ENCODE peak calls at places on chromosomes 16 and 17, in six cellular contexts. One of them, this sample, is unnamed.

GRCh38 chr16:1116693-1117077 is 20.6 kb upstream of the C1QTNF8 start:
- DNase-seq in foreskin fibroblast: no peak
- DNase-seq in tibial artery: no peak
- DNase-seq in T-helper 1 cell: no peak
- DNase-seq in cerebellar nuclear complex: no peak
- DNase-seq in cardiac fibroblast: no peak
- DNase-seq in this sample: no peak

GRCh38 chr17:59160203-59161025 is 4.9 kb downstream of the PRR11 start:
- DNase-seq in T-helper 1 cell: no peak
- DNase-seq in foreskin fibroblast: no peak
- DNase-seq in cardiac fibroblast: peak
- DNase-seq in tibial artery: no peak
- DNase-seq in cerebellar nuclear complex: no peak
- DNase-seq in this sample: no peak

GRCh38 chr17:82241926-82242697 is 13.3 kb downstream of the SLC16A3 start:
- DNase-seq in cerebellar nuclear complex: no peak
- DNase-seq in T-helper 1 cell: no peak
- DNase-seq in foreskin fibroblast: no peak
- DNase-seq in cardiac fibroblast: peak
- DNase-seq in tibial artery: no peak
- DNase-seq in this sample: no peak

GRCh38 chr17:82874011-82874835 is 34.4 kb upstream of the ZNF750 start:
- DNase-seq in cardiac fibroblast: no peak
- DNase-seq in cerebellar nuclear complex: no peak
- DNase-seq in tibial artery: no peak
- DNase-seq in foreskin fibroblast: no peak
- DNase-seq in T-helper 1 cell: no peak
- DNase-seq in this sample: no peak

GRCh38 chr17:45757431-45758218 is 26.5 kb upstream of the CRHR1 start:
- DNase-seq in cerebellar nuclear complex: no peak
- DNase-seq in T-helper 1 cell: no peak
- DNase-seq in tibial artery: no peak
- DNase-seq in cardiac fibroblast: no peak
- DNase-seq in foreskin fibroblast: no peak
- DNase-seq in this sample: no peak

GRCh38 chr17:42399121-42399520 is 10.9 kb upstream of the STAT3 start:
- DNase-seq in tibial artery: no peak
- DNase-seq in T-helper 1 cell: no peak
- DNase-seq in cardiac fibroblast: no peak
- DNase-seq in cerebellar nuclear complex: no peak
- DNase-seq in foreskin fibroblast: peak
- DNase-seq in this sample: no peak

GRCh38 chr17:63431939-63432804 is 13.9 kb downstream of the CYB561 start:
- DNase-seq in cardiac fibroblast: peak
- DNase-seq in foreskin fibroblast: peak
- DNase-seq in cerebellar nuclear complex: no peak
- DNase-seq in tibial artery: no peak
- DNase-seq in T-helper 1 cell: no peak
- DNase-seq in this sample: no peak

GRCh38 chr16:27859020-27859419 is 204.5 kb downstream of the GSG1L start:
- DNase-seq in foreskin fibroblast: no peak
- DNase-seq in cardiac fibroblast: no peak
- DNase-seq in tibial artery: no peak
- DNase-seq in T-helper 1 cell: no peak
- DNase-seq in cerebellar nuclear complex: no peak
- DNase-seq in this sample: no peak

GRCh38 chr17:31843382-31843780 is 15.7 kb downstream of the COPRS start:
- DNase-seq in cardiac fibroblast: peak
- DNase-seq in T-helper 1 cell: no peak
- DNase-seq in foreskin fibroblast: peak
- DNase-seq in tibial artery: no peak
- DNase-seq in cerebellar nuclear complex: no peak
- DNase-seq in this sample: no peak

GRCh38 chr16:68237243-68238028 is 1.5 kb upstream of the ESRP2 start:
- DNase-seq in T-helper 1 cell: peak
- DNase-seq in cardiac fibroblast: peak
- DNase-seq in tibial artery: peak
- DNase-seq in cerebellar nuclear complex: peak
- DNase-seq in foreskin fibroblast: peak
- DNase-seq in this sample: peak

GRCh38 chr17:82228842-82229685 is at the start of gene SLC16A3:
- DNase-seq in cerebellar nuclear complex: no peak
- DNase-seq in T-helper 1 cell: peak
- DNase-seq in foreskin fibroblast: peak
- DNase-seq in cardiac fibroblast: peak
- DNase-seq in tibial artery: peak
- DNase-seq in this sample: peak

GRCh38 chr17:48068491-48068961 is 20.4 kb downstream of the NFE2L1 start:
- DNase-seq in tibial artery: no peak
- DNase-seq in T-helper 1 cell: no peak
- DNase-seq in foreskin fibroblast: peak
- DNase-seq in cerebellar nuclear complex: no peak
- DNase-seq in cardiac fibroblast: peak
- DNase-seq in this sample: no peak

GRCh38 chr16:27816561-27816960 is 247.0 kb downstream of the GSG1L start:
- DNase-seq in cerebellar nuclear complex: no peak
- DNase-seq in cardiac fibroblast: no peak
- DNase-seq in foreskin fibroblast: no peak
- DNase-seq in tibial artery: no peak
- DNase-seq in T-helper 1 cell: no peak
- DNase-seq in this sample: no peak

GRCh38 chr16:2043296-2043979 is 4.2 kb downstream of the NTHL1 start:
- DNase-seq in foreskin fibroblast: no peak
- DNase-seq in cerebellar nuclear complex: no peak
- DNase-seq in T-helper 1 cell: no peak
- DNase-seq in cardiac fibroblast: no peak
- DNase-seq in tibial artery: no peak
- DNase-seq in this sample: no peak

GRCh38 chr17:18004901-18005305 is 32.2 kb downstream of the DRC3 start:
- DNase-seq in T-helper 1 cell: no peak
- DNase-seq in cardiac fibroblast: no peak
- DNase-seq in foreskin fibroblast: no peak
- DNase-seq in tibial artery: no peak
- DNase-seq in cerebellar nuclear complex: no peak
- DNase-seq in this sample: no peak

GRCh38 chr17:37608369-37609169 is 649 bp downstream of the SYNRG start:
- DNase-seq in tibial artery: no peak
- DNase-seq in cerebellar nuclear complex: no peak
- DNase-seq in cardiac fibroblast: peak
- DNase-seq in foreskin fibroblast: peak
- DNase-seq in T-helper 1 cell: no peak
- DNase-seq in this sample: no peak

This sample was measured in activated T-helper 2 cell treated with anti-CD3 and anti-CD28 coated beads, Interferon-gamma antibody, Interleukin-2, Interleukin-4, amounts not matched to agents 10 μg/mL and 5 μg/mL and 100 μg/mL, durations not matched to agents 14 hours and 24 hours and 36 hours.